ENCODE peak calls at places on chromosome 5, in nine cellular contexts. Y is A549, B is HCT116, Z is Panc1, I is GM23338, W is SK-N-SH, P is HepG2, L is K562, X is GM12878. E is an unnamed sample.

GRCh38 chr5:168679515-168679920 is 100.3 kb upstream of the PANK3 start:
- DNase-seq in Z (peak), Y (peak), W (peak), L (peak), P (peak), I (peak), X (peak), B (peak), E (peak)

GRCh38 chr5:130333089-130333488 is 428.8 kb downstream of the CHSY3 start:
- DNase-seq in B (peak), Y (peak), Z (no peak), W (no peak), P (no peak), I (no peak), L (no peak), X (no peak), E (no peak)

GRCh38 chr5:537621-538071 is 13.4 kb upstream of the SLC9A3 start:
- DNase-seq in P (no peak), W (no peak), L (no peak), B (no peak), I (no peak), X (no peak), Y (no peak), Z (no peak), E (no peak)

GRCh38 chr5:174328626-174329299 is 283.3 kb downstream of the NSG2 start:
- DNase-seq in B (no peak), W (no peak), X (no peak), P (no peak), I (no peak), L (no peak), Z (no peak), Y (no peak), E (no peak)

GRCh38 chr5:23507278-23507685 is at the start of gene PRDM9:
- DNase-seq in B (no peak), W (peak), P (peak), X (no peak), Z (no peak), L (peak), I (peak), Y (peak), E (no peak)

GRCh38 chr5:2094616-2094995 is 211.9 kb upstream of the IRX4 start:
- DNase-seq in L (no peak), I (no peak), W (no peak), Y (no peak), B (no peak), Z (no peak), X (no peak), P (no peak), E (no peak)

GRCh38 chr5:103034662-103035392 is 85.1 kb downstream of the GIN1 start:
- DNase-seq in B (no peak), W (no peak), P (no peak), L (peak), Y (no peak), I (no peak), X (no peak), Z (no peak), E (no peak)

GRCh38 chr5:64784451-64785025 is 15.8 kb downstream of the CWC27 start:
- DNase-seq in Z (no peak), I (peak), Y (peak), B (peak), W (peak), P (peak), L (peak), X (peak), E (peak)

GRCh38 chr5:2724031-2724581 is 27.4 kb downstream of the IRX2 start:
- DNase-seq in P (no peak), L (no peak), W (no peak), Y (no peak), X (no peak), I (no peak), Z (no peak), B (no peak), E (no peak)

GRCh38 chr5:27854243-27854852 is 816.0 kb upstream of the CDH9 start:
- DNase-seq in Z (no peak), B (no peak), I (no peak), P (no peak), W (no peak), L (no peak), X (no peak), Y (no peak), E (no peak)

GRCh38 chr5:122415481-122416120 is 103.6 kb downstream of the SNCAIP start:
- DNase-seq in X (no peak), W (peak), P (peak), I (peak), L (peak), Y (peak), B (peak), Z (peak), E (peak)

GRCh38 chr5:77846422-77847128 is 70.4 kb upstream of the TBCA start:
- DNase-seq in I (peak), X (no peak), W (peak), L (no peak), P (no peak), Y (no peak), Z (no peak), B (no peak), E (no peak)

GRCh38 chr5:76831108-76831447 is 12.2 kb downstream of the F2RL1 start:
- DNase-seq in W (no peak), I (no peak), Y (no peak), B (no peak), L (no peak), X (peak), Z (no peak), P (no peak), E (no peak)

GRCh38 chr5:144567416-144567770 is 396.7 kb downstream of the KCTD16 start:
- DNase-seq in Z (no peak), P (no peak), Y (no peak), B (no peak), I (peak), W (no peak), X (no peak), L (no peak), E (no peak)

DNA sequence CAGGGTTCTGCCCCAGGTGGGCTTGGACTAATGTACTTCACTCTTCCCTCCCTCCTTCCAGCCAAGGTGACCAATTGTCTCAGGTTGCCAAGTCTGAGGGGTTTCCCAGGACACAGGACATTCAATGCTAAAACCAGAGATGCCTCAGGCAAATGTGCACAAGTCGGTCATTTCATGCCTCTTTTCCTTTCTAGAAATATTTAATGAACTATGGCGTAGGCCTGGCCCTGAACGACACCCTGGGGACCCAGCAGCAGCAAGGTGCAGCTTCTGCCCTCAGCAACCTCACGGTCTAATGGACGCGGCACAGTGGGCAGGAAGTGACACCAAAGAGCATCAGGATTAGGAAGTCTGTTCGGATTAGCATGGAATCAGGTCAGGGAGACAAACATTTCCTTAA is 148.1 kb downstream of the MTX3 start:
- DNase-seq in W (no peak), L (no peak), Z (no peak), Y (no peak), I (no peak), X (no peak), P (no peak), B (no peak), E (no peak)
- TF ChIP-seq REST in W (no peak), L (no peak), Z (no peak), Y (no peak), I (no peak), X (no peak), P (no peak), B (no peak), E (no peak)

GRCh38 chr5:38426493-38426892 is 130.0 kb downstream of the LIFR start:
- DNase-seq in B (no peak), X (no peak), L (no peak), P (no peak), W (no peak), I (no peak), Y (no peak), Z (no peak), E (no peak)
- TF ChIP-seq REST in B (no peak), X (no peak), L (no peak), P (no peak), W (no peak), I (no peak), Y (no peak), Z (no peak), E (no peak)

GRCh38 chr5:39109616-39110015 is 35.4 kb upstream of the RICTOR start:
- DNase-seq in X (no peak), L (no peak), B (no peak), W (no peak), P (no peak), I (no peak), Y (no peak), Z (no peak), E (no peak)
- TF ChIP-seq REST in X (no peak), L (no peak), B (no peak), W (no peak), P (no peak), I (no peak), Y (no peak), Z (no peak), E (no peak)

GRCh38 chr5:143054480-143054941 is 284.3 kb downstream of the ARHGAP26 start:
- DNase-seq in Z (no peak), W (no peak), Y (no peak), L (no peak), X (peak), B (no peak), P (no peak), I (no peak), E (no peak)
- TF ChIP-seq REST in Z (no peak), W (no peak), Y (no peak), L (no peak), X (no peak), B (no peak), P (no peak), I (no peak), E (no peak)

GRCh38 chr5:59562756-59563389 is 330.7 kb downstream of the PDE4D start:
- DNase-seq in P (peak), B (no peak), I (peak), W (no peak), Z (no peak), L (no peak), Y (peak), X (peak), E (peak)
- TF ChIP-seq REST in P (no peak), B (no peak), I (no peak), W (no peak), Z (no peak), L (no peak), Y (no peak), X (no peak), E (no peak)

DNA sequence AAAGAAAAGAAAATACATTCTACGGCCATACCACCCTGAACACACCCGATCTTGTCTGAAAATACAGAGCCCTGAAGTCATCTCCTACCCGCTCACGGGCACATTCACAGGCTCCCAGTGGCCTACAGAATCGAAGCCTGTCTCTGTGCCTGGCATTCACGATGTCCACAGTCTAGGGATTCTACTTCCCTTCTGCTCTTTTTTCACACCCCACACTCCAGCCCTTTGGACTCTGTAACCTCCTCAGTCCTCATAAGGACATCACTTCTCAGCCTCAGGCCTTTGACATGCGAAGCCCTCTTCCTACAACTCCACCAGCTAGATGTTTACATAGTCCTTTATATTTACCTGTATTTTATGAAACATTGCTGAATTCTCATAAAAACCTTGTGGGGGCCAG is 77.8 kb downstream of the CSNK1A1 start:
- DNase-seq in B (no peak), Y (no peak), W (no peak), L (no peak), I (no peak), X (no peak), Z (no peak), P (no peak), E (no peak)
- TF ChIP-seq REST in B (no peak), Y (no peak), W (no peak), L (no peak), I (no peak), X (no peak), Z (no peak), P (no peak), E (no peak)

GRCh38 chr5:147482426-147483196 is 27.3 kb downstream of the DPYSL3 start:
- DNase-seq in X (no peak), I (no peak), W (no peak), L (no peak), Y (no peak), P (no peak), B (no peak), Z (no peak), E (no peak)

GRCh38 chr5:147483197-147483790 is 26.6 kb downstream of the DPYSL3 start:
- DNase-seq in X (no peak), Y (no peak), B (no peak), P (no peak), W (no peak), Z (no peak), L (no peak), I (no peak), E (no peak)

GRCh38 chr5:147485046-147485445 is 24.8 kb downstream of the DPYSL3 start:
- DNase-seq in L (no peak), W (no peak), I (no peak), Y (no peak), B (no peak), P (no peak), Z (no peak), X (no peak), E (no peak)

GRCh38 chr5:147484708-147485020 is 25.2 kb downstream of the DPYSL3 start:
- DNase-seq in X (no peak), B (no peak), P (no peak), Y (no peak), I (no peak), L (no peak), W (no peak), Z (no peak), E (no peak)

DNA sequence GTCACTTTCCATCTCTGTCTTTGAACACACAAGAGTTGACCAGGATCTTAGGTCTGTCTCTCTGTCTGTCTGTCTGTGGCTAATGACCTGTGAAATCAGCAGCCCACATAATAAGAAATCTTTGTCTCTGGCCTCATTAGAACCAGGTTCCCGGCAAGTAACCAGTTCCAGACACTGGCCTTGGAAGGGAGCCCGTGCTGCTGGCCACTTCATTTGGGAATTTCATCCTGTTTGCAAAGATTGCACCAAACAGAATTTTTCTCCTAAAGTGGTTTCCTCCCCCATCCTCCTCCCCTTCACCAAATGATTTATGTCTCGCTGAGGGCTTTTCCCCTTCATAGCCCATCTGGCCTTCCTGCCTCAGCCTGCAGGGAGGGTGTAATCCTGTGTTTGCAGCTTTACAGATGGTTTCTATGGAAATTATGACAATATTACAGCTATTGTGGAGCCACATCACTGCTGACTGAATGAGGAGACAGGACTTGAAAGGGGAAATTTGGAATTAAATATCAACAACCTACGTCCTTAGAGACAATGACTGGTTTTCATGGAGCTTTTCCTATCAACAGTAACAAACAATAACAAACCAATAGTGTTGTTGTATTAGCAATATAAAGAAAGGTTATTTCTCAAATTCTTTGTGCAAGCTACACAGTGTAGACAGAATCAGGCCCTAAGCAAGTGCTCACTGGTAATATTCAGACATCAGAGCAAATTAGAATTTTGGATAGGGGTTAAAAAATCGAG is 25.7 kb downstream of the DPYSL3 start:
- DNase-seq in B (no peak), Z (no peak), X (no peak), I (no peak), P (no peak), L (no peak), W (peak), Y (peak), E (no peak)
- TF ChIP-seq REST in B (no peak), Z (no peak), X (no peak), I (no peak), P (no peak), L (no peak), W (peak), Y (no peak), E (no peak)